ENCODE peak calls at places on chromosomes 2 and 18, in five cellular contexts. T is NCI-H774; R is type B pancreatic cell; O is naive thymus-derived CD4-positive, alpha-beta T cell; N is mesendoderm. K is an unnamed sample.

GRCh38 chr18:55405655-55406373 is 182.2 kb downstream of the TCF4 start:
- DNase-seq in T (peak), R (no peak), O (no peak), N (peak), K (peak)

GRCh38 chr2:45237850-45238542 is 228.7 kb upstream of the SIX2 start:
- DNase-seq in T (no peak), R (no peak), O (no peak), N (no peak), K (no peak)

GRCh38 chr18:62982600-62983251 is 267.4 kb downstream of the PHLPP1 start:
- DNase-seq in T (peak), R (no peak), O (peak), N (peak), K (peak)

GRCh38 chr18:31015715-31016459 is 26.7 kb downstream of the DSC3 start:
- DNase-seq in T (no peak), R (no peak), O (no peak), N (no peak), K (no peak)

GRCh38 chr2:71704688-71705087 is 251.3 kb downstream of the DYSF start:
- DNase-seq in T (no peak), R (no peak), O (no peak), N (no peak), K (no peak)

GRCh38 chr2:8543065-8543411 is 138.8 kb upstream of the ID2 start:
- DNase-seq in T (no peak), R (no peak), O (peak), N (no peak), K (no peak)

GRCh38 chr2:131049150-131049718 is 44.0 kb downstream of the FAM168B start:
- DNase-seq in T (no peak), R (no peak), O (no peak), N (no peak), K (no peak)

GRCh38 chr2:86492057-86492456 is 50.9 kb downstream of the KDM3A start:
- DNase-seq in T (no peak), R (no peak), O (no peak), N (no peak), K (peak)

GRCh38 chr2:103991591-103991990 is 862.3 kb upstream of the POU3F3 start:
- DNase-seq in T (no peak), R (no peak), O (no peak), N (peak), K (no peak)

GRCh38 chr2:68837164-68837860 is 33.9 kb downstream of the BMP10 start:
- DNase-seq in T (no peak), R (no peak), O (peak), N (peak), K (no peak)